ENCODE peak calls at places on chromosomes 12 and 14, in ten cellular contexts. Z is mesothelial cell of epicardium; C is HFFc6; H is activated CD4-positive, alpha-beta T cell treated with anti-CD3 and anti-CD28 coated beads for 36 hours; X is HCT116; D is G401; E is sciatic nerve; T is AG10803; G is activated CD8-positive, alpha-beta memory T cell treated with anti-CD3 and anti-CD28 coated beads for 48 hours; S is progenitor cell of endocrine pancreas. R is an unnamed sample.

GRCh38 chr12:58420496-58420895 is 479.1 kb downstream of the ATP23 start:
- DNase-seq in Z (no peak), C (peak; percentile 87), H (no peak), X (no peak), D (peak; percentile 13), E (no peak), T (peak; percentile 80), G (no peak), S (no peak), R (peak; percentile 64)

GRCh38 chr12:12693111-12693671 is 2.8 kb downstream of the GPR19 start:
- DNase-seq in Z (no peak), C (no peak), H (no peak), X (no peak), D (no peak), E (no peak), T (no peak), G (no peak), S (no peak), R (no peak)

GRCh38 chr12:124510301-124510970 is 57.0 kb downstream of the NCOR2 start:
- DNase-seq in Z (no peak), C (no peak), H (peak; percentile 53), X (no peak), D (no peak), E (no peak), T (no peak), G (no peak), S (no peak), R (no peak)

GRCh38 chr12:122825773-122826724 is 9.2 kb upstream of the HIP1R start:
- DNase-seq in Z (no peak), C (no peak), H (peak; percentile 22), X (no peak), D (no peak), E (peak; percentile 51), T (no peak), G (no peak), S (no peak), R (no peak)

GRCh38 chr14:22386924-22387775 is 201.9 kb downstream of the DAD1 start:
- DNase-seq in Z (peak; percentile 45), C (peak; percentile 57), H (no peak), X (peak; percentile 53), D (peak; percentile 85), E (peak; percentile 82), T (peak; percentile 69), G (no peak), S (peak; percentile 69), R (peak; percentile 72)

GRCh38 chr14:52863339-52863700 is 71.9 kb upstream of the GNPNAT1 start:
- DNase-seq in Z (no peak), C (no peak), H (no peak), X (no peak), D (no peak), E (no peak), T (no peak), G (no peak), S (no peak), R (no peak)

GRCh38 chr14:35404496-35405303 is at the start of gene NFKBIA:
- DNase-seq in Z (peak; percentile 81), C (peak; percentile 83), H (peak; percentile 98), X (peak; percentile 52), D (peak; percentile 84), E (peak; percentile 96), T (peak; percentile 84), G (peak; percentile 94), S (peak; percentile 82), R (peak; percentile 82)

GRCh38 chr12:47850153-47851084 is 30.7 kb upstream of the HDAC7 start:
- DNase-seq in Z (no peak), C (no peak), H (no peak), X (no peak), D (no peak), E (no peak), T (no peak), G (no peak), S (no peak), R (no peak)

GRCh38 chr12:542290-543113 is 82.8 kb downstream of the B4GALNT3 start:
- DNase-seq in Z (no peak), C (no peak), H (no peak), X (no peak), D (no peak), E (no peak), T (no peak), G (no peak), S (no peak), R (no peak)

GRCh38 chr12:92648242-92649031 is 54.4 kb upstream of the PLEKHG7 start:
- DNase-seq in Z (no peak), C (no peak), H (no peak), X (no peak), D (no peak), E (no peak), T (peak; percentile 17), G (no peak), S (no peak), R (peak; percentile 14)

GRCh38 chr14:77139022-77139421 is 2.6 kb downstream of the ZDHHC22 start:
- DNase-seq in Z (no peak), C (no peak), H (no peak), X (no peak), D (no peak), E (no peak), T (no peak), G (no peak), S (no peak), R (no peak)

GRCh38 chr14:68514611-68515194 is 278.2 kb downstream of the ZFP36L1 start:
- DNase-seq in Z (no peak), C (no peak), H (no peak), X (no peak), D (no peak), E (no peak), T (no peak), G (no peak), S (no peak), R (no peak)

GRCh38 chr12:52342781-52343490 is 21.7 kb upstream of the KRT83 start:
- DNase-seq in Z (peak; percentile 2), C (no peak), H (no peak), X (no peak), D (no peak), E (no peak), T (no peak), G (no peak), S (no peak), R (no peak)

GRCh38 chr12:102883204-102883799 is 33.7 kb downstream of the PAH start:
- DNase-seq in Z (peak; percentile 38), C (peak; percentile 42), H (peak; percentile 68), X (peak; percentile 10), D (peak; percentile 34), E (peak; percentile 78), T (peak; percentile 43), G (peak; percentile 21), S (peak; percentile 66), R (peak; percentile 22)

GRCh38 chr12:57889541-57889989 is 43.0 kb upstream of the CTDSP2 start:
- DNase-seq in Z (no peak), C (peak; percentile 39), H (no peak), X (no peak), D (no peak), E (peak; percentile 87), T (peak; percentile 97), G (no peak), S (no peak), R (peak; percentile 98)

GRCh38 chr12:509494-509893 is 49.8 kb downstream of the B4GALNT3 start:
- DNase-seq in Z (no peak), C (peak; percentile 34), H (no peak), X (no peak), D (no peak), E (no peak), T (peak; percentile 28), G (no peak), S (no peak), R (no peak)

GRCh38 chr12:54680374-54680773 is 32.2 kb upstream of the DCD start:
- DNase-seq in Z (no peak), C (peak; percentile 28), H (peak; percentile 58), X (peak; percentile 56), D (no peak), E (no peak), T (no peak), G (no peak), S (no peak), R (peak; percentile 20)

GRCh38 chr12:30988086-30988485 is 61.5 kb downstream of the TSPAN11 start:
- DNase-seq in Z (no peak), C (no peak), H (no peak), X (no peak), D (no peak), E (no peak), T (no peak), G (no peak), S (no peak), R (no peak)

GRCh38 chr14:23694085-23694975 is 58.2 kb downstream of the DHRS2 start:
- DNase-seq in Z (no peak), C (no peak), H (peak; percentile 10), X (peak; percentile 27), D (no peak), E (no peak), T (peak; percentile 82), G (no peak), S (no peak), R (no peak)

GRCh38 chr12:63420206-63420644 is 248.1 kb downstream of the DPY19L2 start:
- DNase-seq in Z (no peak), C (peak; percentile 52), H (peak; percentile 67), X (peak; percentile 73), D (peak; percentile 25), E (no peak), T (peak; percentile 59), G (no peak), S (no peak), R (peak; percentile 59)

GRCh38 chr14:61451491-61451890 is 130.1 kb downstream of the PRKCH start:
- DNase-seq in Z (no peak), C (no peak), H (no peak), X (no peak), D (no peak), E (no peak), T (no peak), G (no peak), S (no peak), R (no peak)

GRCh38 chr12:111457577-111457976 is 51.9 kb downstream of the SH2B3 start:
- DNase-seq in Z (no peak), C (no peak), H (no peak), X (no peak), D (no peak), E (no peak), T (no peak), G (no peak), S (no peak), R (no peak)

GRCh38 chr12:124745891-124746570 is 117.6 kb downstream of the SCARB1 start:
- DNase-seq in Z (peak; percentile 47), C (peak; percentile 89), H (peak; percentile 65), X (peak; percentile 67), D (peak; percentile 94), E (peak; percentile 96), T (peak; percentile 97), G (no peak), S (peak; percentile 61), R (peak; percentile 96)

GRCh38 chr12:116217045-116217444 is 60.4 kb downstream of the MED13L start:
- DNase-seq in Z (no peak), C (no peak), H (no peak), X (no peak), D (no peak), E (no peak), T (no peak), G (no peak), S (no peak), R (no peak)

GRCh38 chr14:74896400-74896799 is 14.7 kb downstream of the DLST start:
- DNase-seq in Z (no peak), C (no peak), H (no peak), X (no peak), D (no peak), E (no peak), T (no peak), G (no peak), S (no peak), R (no peak)

R was measured in fibroblast of mammary gland.